ENCODE peak calls at places on chromosomes 16 and 17, in eight cellular contexts. G is CD4-positive, alpha-beta T cell; I is GM23248; T is substantia nigra; Y is HCT116; F is transverse colon; W is heart left ventricle; L is lower lobe of right lung. J is an unnamed sample.

GRCh38 chr16:69123894-69124293 is 8.5 kb downstream of the CHTF8 start:
- DNase-seq in G (peak; percentile 56), I (peak; percentile 81), T (peak; percentile 10), Y (no peak), F (peak; percentile 60), W (peak; percentile 44), L (no peak), J (no peak)

GRCh38 chr17:14833201-14833773 is 431.8 kb downstream of the PMP22 start:
- DNase-seq in G (no peak), I (peak; percentile 78), T (no peak), Y (no peak), F (no peak), W (no peak), L (no peak), J (no peak)

GRCh38 chr16:88948781-88949490 is 28.1 kb downstream of the CBFA2T3 start:
- DNase-seq in G (no peak), I (peak; percentile 17), T (no peak), Y (no peak), F (no peak), W (no peak), L (no peak), J (no peak)

GRCh38 chr16:27404163-27404823 is 2.3 kb downstream of the IL21R start:
- DNase-seq in G (no peak), I (no peak), T (no peak), Y (no peak), F (no peak), W (no peak), L (no peak), J (no peak)

GRCh38 chr17:59764292-59764741 is 56.9 kb downstream of the VMP1 start:
- DNase-seq in G (no peak), I (peak; percentile 48), T (no peak), Y (no peak), F (no peak), W (no peak), L (no peak), J (no peak)

GRCh38 chr17:27602721-27603445 is 28.1 kb upstream of the LGALS9 start:
- DNase-seq in G (peak; percentile 79), I (peak; percentile 76), T (peak; percentile 61), Y (no peak), F (peak; percentile 86), W (peak; percentile 70), L (peak; percentile 80), J (peak; percentile 77)

GRCh38 chr17:4043862-4044261 is 79.6 kb upstream of the ATP2A3 start:
- DNase-seq in G (peak; percentile 52), I (no peak), T (no peak), Y (no peak), F (peak; percentile 74), W (no peak), L (no peak), J (no peak)

GRCh38 chr17:45948498-45948880 is 50.6 kb upstream of the STH start:
- DNase-seq in G (no peak), I (peak; percentile 19), T (no peak), Y (no peak), F (no peak), W (no peak), L (no peak), J (no peak)

GRCh38 chr16:72744064-72744793 is 303.7 kb downstream of the ZFHX3 start:
- DNase-seq in G (no peak), I (no peak), T (no peak), Y (no peak), F (no peak), W (no peak), L (no peak), J (no peak)

DNA sequence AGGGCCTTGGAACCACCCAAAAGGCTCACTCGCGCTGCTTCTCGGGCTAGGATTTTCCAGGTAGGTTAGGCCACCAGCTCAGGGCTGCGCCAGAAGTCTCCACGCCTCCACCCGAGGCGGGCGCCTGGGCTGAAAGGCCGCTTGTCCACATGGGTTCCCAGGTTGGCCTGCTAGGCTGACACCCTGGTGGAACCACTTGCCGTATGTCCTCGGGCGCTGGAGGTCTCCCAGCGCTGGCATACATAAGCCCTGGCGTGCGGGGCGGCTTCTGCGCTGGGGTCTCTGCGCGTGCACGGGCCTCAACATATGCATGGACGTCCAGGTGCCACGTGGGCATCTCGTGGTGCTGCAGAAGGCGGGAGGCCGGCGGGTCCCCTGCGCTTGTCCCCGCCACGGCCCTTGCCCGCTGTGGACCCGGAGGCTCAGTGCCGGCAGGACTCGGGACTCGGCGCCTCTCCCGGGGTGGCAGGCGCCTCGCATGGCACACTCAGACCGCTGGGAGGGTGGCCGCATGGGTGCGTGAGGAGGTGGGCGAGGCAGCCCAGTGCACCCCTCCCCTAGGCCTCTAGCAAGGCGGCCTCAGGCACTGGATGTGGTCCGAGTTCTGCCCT is 47.2 kb upstream of the ZNF629 start:
- DNase-seq in G (no peak), I (no peak), T (no peak), Y (no peak), F (no peak), W (no peak), L (no peak), J (no peak)
- H3K27ac ChIP-seq in G (no peak overlapping the region), I (no peak overlapping the region), T (no peak overlapping the region), Y (no peak overlapping the region), F (no peak overlapping the region), W (no peak overlapping the region), L (no peak overlapping the region), J (no peak overlapping the region)

GRCh38 chr17:39653316-39653661 is 11.9 kb upstream of the TCAP start:
- DNase-seq in G (no peak), I (no peak), T (no peak), Y (no peak), F (no peak), W (no peak), L (no peak), J (no peak)

GRCh38 chr17:39655105-39655504 is 10.0 kb upstream of the TCAP start:
- DNase-seq in G (no peak), I (no peak), T (no peak), Y (no peak), F (no peak), W (no peak), L (no peak), J (no peak)

GRCh38 chr17:39651908-39652634 is 13.1 kb upstream of the TCAP start:
- DNase-seq in G (no peak), I (no peak), T (no peak), Y (no peak), F (peak; percentile 57), W (no peak), L (no peak), J (no peak)

GRCh38 chr17:39652635-39653315 is 12.4 kb upstream of the TCAP start:
- DNase-seq in G (no peak), I (no peak), T (peak; percentile 71), Y (no peak), F (no peak), W (no peak), L (no peak), J (no peak)

DNA sequence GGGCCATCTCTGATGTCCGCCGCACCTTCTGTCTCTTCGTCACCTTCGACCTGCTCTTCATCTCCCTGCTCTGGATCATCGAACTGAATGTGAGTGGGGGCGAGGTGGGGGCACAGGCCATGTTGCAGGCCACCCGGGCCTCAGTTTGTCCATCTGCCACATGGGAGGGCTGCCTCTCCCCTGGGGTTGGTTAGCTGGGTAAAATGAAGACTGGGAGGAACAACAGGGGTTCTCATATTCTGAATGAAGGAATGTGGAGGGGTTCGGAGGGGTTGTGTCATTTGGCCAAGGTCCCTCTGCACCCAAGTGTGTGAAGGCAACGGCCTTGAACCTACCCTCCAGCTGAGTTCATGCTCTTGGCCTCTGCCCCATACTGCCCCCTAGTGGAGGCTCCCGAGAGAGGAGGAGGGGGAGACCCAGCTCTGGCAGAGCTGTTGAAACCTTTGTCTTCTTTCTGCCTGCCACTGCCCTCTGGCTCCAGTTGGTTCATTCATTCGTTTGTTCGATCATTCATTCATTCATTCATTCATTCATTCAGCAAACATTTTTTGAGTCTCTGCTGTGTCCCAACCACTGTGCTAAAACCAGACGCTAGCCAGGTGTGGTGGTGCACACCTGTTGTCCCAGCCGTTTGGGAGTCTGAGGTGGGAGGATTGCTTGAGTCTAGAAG is 11.4 kb upstream of the TCAP start:
- DNase-seq in G (peak; percentile 83), I (peak; percentile 57), T (peak; percentile 73), Y (no peak), F (peak; percentile 85), W (no peak), L (peak; percentile 80), J (no peak)
- H3K27ac ChIP-seq in G (no peak overlapping the region), I (no peak overlapping the region), T (peak overlapping the region; percentile 83), Y (no peak overlapping the region), F (no peak overlapping the region), W (no peak overlapping the region), L (peak overlapping the region; percentile 34), J (no peak overlapping the region)

GRCh38 chr17:44608732-44609435 is 47.4 kb upstream of the MEIOC start:
- DNase-seq in G (no peak), I (no peak), T (no peak), Y (no peak), F (no peak), W (no peak), L (no peak), J (no peak)

GRCh38 chr17:44610331-44610730 is 45.9 kb upstream of the MEIOC start:
- DNase-seq in G (no peak), I (no peak), T (no peak), Y (no peak), F (no peak), W (no peak), L (no peak), J (no peak)

GRCh38 chr17:44610871-44611270 is 45.4 kb upstream of the MEIOC start:
- DNase-seq in G (no peak), I (peak; percentile 42), T (no peak), Y (no peak), F (no peak), W (no peak), L (no peak), J (no peak)

DNA sequence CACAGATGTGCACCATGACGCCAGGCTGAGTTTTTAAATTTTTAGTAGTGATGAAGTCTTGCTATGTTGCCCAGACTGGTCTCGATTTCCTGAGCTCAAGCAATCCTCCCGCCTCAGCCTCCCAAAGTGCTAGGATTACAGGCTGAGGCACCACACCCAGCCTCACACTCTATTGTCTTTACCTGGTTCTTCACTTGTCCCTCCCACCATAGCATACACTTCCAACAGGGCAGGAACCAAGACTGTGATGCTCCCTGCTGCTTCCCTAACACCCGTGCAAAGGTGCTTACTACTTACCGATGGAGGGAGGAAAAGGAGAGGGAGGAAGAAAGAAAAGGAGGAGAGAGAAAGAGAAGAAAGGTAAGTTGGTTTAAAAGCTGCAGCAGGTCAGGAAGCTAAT is 41.4 kb upstream of the MEIOC start:
- DNase-seq in G (no peak), I (no peak), T (no peak), Y (no peak), F (no peak), W (no peak), L (no peak), J (no peak)
- H3K27ac ChIP-seq in G (no peak overlapping the region), I (no peak overlapping the region), T (no peak overlapping the region), Y (no peak overlapping the region), F (no peak overlapping the region), W (no peak overlapping the region), L (no peak overlapping the region), J (no peak overlapping the region)

DNA sequence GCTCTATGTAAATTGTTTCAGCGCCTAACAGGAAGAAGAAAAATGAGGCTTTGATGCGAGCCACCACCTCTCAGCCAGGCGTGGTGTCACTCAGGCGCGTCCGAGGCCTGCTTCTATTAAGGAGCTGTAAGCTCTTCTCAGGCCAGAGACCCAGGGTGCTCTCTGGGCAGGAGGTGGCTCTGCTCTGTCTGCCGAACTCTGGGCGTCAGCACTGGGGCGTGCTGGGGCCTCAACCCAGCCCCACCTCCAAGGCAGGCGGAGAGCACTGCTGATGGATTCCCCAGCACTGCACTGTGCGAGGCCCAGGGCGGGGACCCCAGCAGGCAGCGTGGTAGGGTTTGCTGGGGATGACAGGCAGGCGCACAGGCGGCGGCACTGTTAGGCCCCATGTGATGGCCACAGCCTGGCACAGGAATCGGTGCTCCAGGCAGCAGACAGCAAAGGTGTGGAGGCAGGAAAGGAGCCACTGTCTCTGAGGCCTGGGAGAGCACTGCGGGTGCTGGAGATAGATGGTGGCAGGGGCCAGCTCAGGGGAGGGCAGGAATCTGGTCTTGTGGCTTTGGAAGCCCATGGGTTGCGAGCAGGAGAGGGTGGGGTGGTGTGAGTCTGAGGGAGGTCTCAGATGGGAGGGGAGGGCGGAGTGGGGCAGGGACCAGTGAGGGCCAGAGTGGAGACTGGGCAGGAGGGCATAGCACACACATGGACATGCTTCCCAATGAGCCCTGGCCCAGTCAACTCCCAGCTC is 70.3 kb downstream of the SREBF1 start:
- DNase-seq in G (no peak), I (no peak), T (peak; percentile 68), Y (no peak), F (no peak), W (no peak), L (no peak), J (no peak)
- H3K27ac ChIP-seq in G (no peak overlapping the region), I (no peak overlapping the region), T (peak overlapping the region; percentile 86), Y (no peak overlapping the region), F (peak overlapping the region; percentile 26), W (no peak overlapping the region), L (no peak overlapping the region), J (no peak overlapping the region)